ENCODE peak calls at places on chromosomes 2 and 18, in six cellular contexts. One of them, this sample, is unnamed.

GRCh38 chr18:48790869-48791635 is 159.7 kb downstream of the SMAD7 start:
- DNase-seq in spleen: peak; percentile 70
- DNase-seq in upper lobe of left lung: peak; percentile 27
- DNase-seq in heart left ventricle: peak; percentile 45
- DNase-seq in uterus: no peak
- DNase-seq in lower leg skin: peak; percentile 70
- DNase-seq in this sample: no peak

GRCh38 chr2:224925822-224926124 is 116.5 kb downstream of the DOCK10 start:
- DNase-seq in spleen: no peak
- DNase-seq in upper lobe of left lung: no peak
- DNase-seq in heart left ventricle: no peak
- DNase-seq in uterus: no peak
- DNase-seq in lower leg skin: no peak
- DNase-seq in this sample: no peak

GRCh38 chr2:88874063-88874657 is 182.7 kb downstream of the RPIA start:
- DNase-seq in spleen: no peak
- DNase-seq in upper lobe of left lung: no peak
- DNase-seq in heart left ventricle: peak; percentile 27
- DNase-seq in uterus: no peak
- DNase-seq in lower leg skin: no peak
- DNase-seq in this sample: no peak

GRCh38 chr2:1675633-1676032 is 68.7 kb downstream of the PXDN start:
- DNase-seq in spleen: no peak
- DNase-seq in upper lobe of left lung: peak; percentile 21
- DNase-seq in heart left ventricle: no peak
- DNase-seq in uterus: peak; percentile 88
- DNase-seq in lower leg skin: peak; percentile 74
- DNase-seq in this sample: no peak

GRCh38 chr2:208315081-208315788 is 49.2 kb downstream of the PIKFYVE start:
- DNase-seq in spleen: no peak
- DNase-seq in upper lobe of left lung: no peak
- DNase-seq in heart left ventricle: no peak
- DNase-seq in uterus: peak; percentile 58
- DNase-seq in lower leg skin: peak; percentile 90
- DNase-seq in this sample: no peak

GRCh38 chr2:103809390-103809789 is 1044.5 kb upstream of the POU3F3 start:
- DNase-seq in spleen: no peak
- DNase-seq in upper lobe of left lung: no peak
- DNase-seq in heart left ventricle: no peak
- DNase-seq in uterus: no peak
- DNase-seq in lower leg skin: no peak
- DNase-seq in this sample: no peak

GRCh38 chr2:240765007-240765406 is 55.0 kb downstream of the KIF1A start:
- DNase-seq in spleen: no peak
- DNase-seq in upper lobe of left lung: no peak
- DNase-seq in heart left ventricle: no peak
- DNase-seq in uterus: no peak
- DNase-seq in lower leg skin: no peak
- DNase-seq in this sample: no peak

GRCh38 chr18:79576686-79577351 is 102.8 kb upstream of the CTDP1 start:
- DNase-seq in spleen: peak; percentile 72
- DNase-seq in upper lobe of left lung: peak; percentile 23
- DNase-seq in heart left ventricle: peak; percentile 76
- DNase-seq in uterus: peak; percentile 39
- DNase-seq in lower leg skin: peak; percentile 82
- DNase-seq in this sample: no peak

GRCh38 chr2:109523536-109524361 is 90.0 kb downstream of the SEPTIN10 start:
- DNase-seq in spleen: peak; percentile 63
- DNase-seq in upper lobe of left lung: no peak
- DNase-seq in heart left ventricle: no peak
- DNase-seq in uterus: no peak
- DNase-seq in lower leg skin: no peak
- DNase-seq in this sample: no peak

DNA sequence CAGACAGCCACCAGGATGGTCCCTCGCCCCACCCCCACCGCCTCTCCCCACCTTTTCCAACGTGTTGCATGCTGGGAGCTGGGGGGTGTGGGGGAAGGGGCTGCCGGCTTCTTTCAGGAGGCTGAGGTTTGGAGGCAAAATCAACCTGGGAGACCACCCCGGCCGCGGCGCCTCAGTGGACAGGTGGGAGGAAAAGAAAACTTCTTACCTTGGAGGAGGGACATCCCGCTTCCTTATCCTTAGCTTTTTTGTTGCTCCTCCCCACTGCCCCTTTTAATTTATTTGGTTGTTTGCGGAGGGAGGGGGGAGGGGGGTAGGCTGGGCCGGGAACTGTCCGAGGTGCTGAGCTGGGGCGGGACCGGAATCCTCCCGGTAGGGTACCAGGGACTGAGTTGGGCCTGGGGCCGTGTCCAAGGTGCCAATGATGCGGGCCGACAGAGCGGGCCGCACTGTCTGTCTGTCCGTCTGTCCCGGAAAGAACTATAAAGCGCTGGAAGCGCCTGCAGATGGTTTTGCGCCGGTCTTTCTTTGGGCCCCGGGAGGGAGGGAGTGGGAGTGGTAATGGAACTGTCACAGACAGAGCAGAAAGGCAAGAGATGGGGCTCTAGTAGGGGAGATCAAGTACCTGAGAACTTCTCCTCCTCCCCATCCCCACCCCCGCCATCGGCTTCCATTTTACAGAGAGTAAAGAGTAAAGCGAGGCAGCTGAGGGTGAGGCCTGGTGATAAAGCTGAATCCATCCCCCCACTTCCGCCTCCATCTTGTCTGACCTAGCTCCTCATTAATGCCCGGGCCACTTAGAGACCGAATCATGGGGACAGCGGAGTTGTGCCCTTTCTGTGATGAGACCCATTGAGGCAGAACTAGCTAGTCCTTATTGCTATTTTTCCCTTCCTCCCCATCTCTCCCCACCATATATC is 2.4 kb downstream of the CDK5R2 start:
- DNase-seq in spleen: no peak
- DNase-seq in upper lobe of left lung: no peak
- DNase-seq in heart left ventricle: no peak
- DNase-seq in uterus: no peak
- DNase-seq in lower leg skin: peak; percentile 71
- DNase-seq in this sample: no peak
- H3K4me3 ChIP-seq in spleen: no peak overlapping the region
- H3K4me3 ChIP-seq in upper lobe of left lung: no peak overlapping the region
- H3K4me3 ChIP-seq in heart left ventricle: no peak overlapping the region
- H3K4me3 ChIP-seq in uterus: no peak overlapping the region
- H3K4me3 ChIP-seq in lower leg skin: no peak overlapping the region
- H3K4me3 ChIP-seq in this sample: no peak overlapping the region

GRCh38 chr2:100394111-100394641 is 23.3 kb downstream of the CHST10 start:
- DNase-seq in spleen: peak; percentile 81
- DNase-seq in upper lobe of left lung: no peak
- DNase-seq in heart left ventricle: no peak
- DNase-seq in uterus: no peak
- DNase-seq in lower leg skin: no peak
- DNase-seq in this sample: peak; percentile 55
- TF ChIP-seq POLR2A in spleen: no peak
- TF ChIP-seq POLR2A in upper lobe of left lung: no peak
- TF ChIP-seq POLR2A in heart left ventricle: no peak
- TF ChIP-seq POLR2A in uterus: no peak
- TF ChIP-seq POLR2A in lower leg skin: no peak
- TF ChIP-seq POLR2A in this sample: no peak

DNA sequence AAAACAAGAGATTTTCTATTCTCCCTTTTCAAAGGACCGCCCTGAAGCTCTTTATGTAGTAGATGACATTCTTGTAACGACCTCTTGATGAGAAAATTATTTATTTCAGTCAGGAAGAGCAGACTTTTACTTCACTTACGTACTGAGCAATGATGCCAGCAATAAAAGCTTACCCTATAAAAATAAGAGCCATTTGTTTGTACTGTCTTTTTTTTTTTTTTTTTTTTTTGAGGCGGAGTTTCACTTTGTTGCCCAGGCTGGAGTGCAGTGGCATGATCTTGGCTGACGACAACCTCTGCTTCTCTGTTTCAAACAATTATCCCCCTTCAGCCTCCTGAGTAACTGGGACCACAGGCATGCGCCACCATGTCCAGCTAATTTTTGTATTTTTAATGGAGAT is 39.2 kb downstream of the CRIM1 start:
- DNase-seq in spleen: no peak
- DNase-seq in upper lobe of left lung: no peak
- DNase-seq in heart left ventricle: no peak
- DNase-seq in uterus: no peak
- DNase-seq in lower leg skin: no peak
- DNase-seq in this sample: no peak
- H3K4me3 ChIP-seq in spleen: no peak overlapping the region
- H3K4me3 ChIP-seq in upper lobe of left lung: no peak overlapping the region
- H3K4me3 ChIP-seq in heart left ventricle: no peak overlapping the region
- H3K4me3 ChIP-seq in uterus: no peak overlapping the region
- H3K4me3 ChIP-seq in lower leg skin: no peak overlapping the region
- H3K4me3 ChIP-seq in this sample: no peak overlapping the region

GRCh38 chr2:113185643-113186315 is 12.0 kb downstream of the PSD4 start:
- DNase-seq in spleen: peak; percentile 62
- DNase-seq in upper lobe of left lung: peak; percentile 83
- DNase-seq in heart left ventricle: no peak
- DNase-seq in uterus: no peak
- DNase-seq in lower leg skin: no peak
- DNase-seq in this sample: no peak

GRCh38 chr2:113183703-113184102 is 9.9 kb downstream of the PSD4 start:
- DNase-seq in spleen: peak; percentile 21
- DNase-seq in upper lobe of left lung: no peak
- DNase-seq in heart left ventricle: no peak
- DNase-seq in uterus: no peak
- DNase-seq in lower leg skin: no peak
- DNase-seq in this sample: no peak

GRCh38 chr2:113187771-113188170 is 14.0 kb downstream of the PSD4 start:
- DNase-seq in spleen: no peak
- DNase-seq in upper lobe of left lung: no peak
- DNase-seq in heart left ventricle: no peak
- DNase-seq in uterus: no peak
- DNase-seq in lower leg skin: no peak
- DNase-seq in this sample: no peak

GRCh38 chr2:113184531-113185230 is 10.9 kb downstream of the PSD4 start:
- DNase-seq in spleen: peak; percentile 70
- DNase-seq in upper lobe of left lung: no peak
- DNase-seq in heart left ventricle: no peak
- DNase-seq in uterus: no peak
- DNase-seq in lower leg skin: no peak
- DNase-seq in this sample: no peak

DNA sequence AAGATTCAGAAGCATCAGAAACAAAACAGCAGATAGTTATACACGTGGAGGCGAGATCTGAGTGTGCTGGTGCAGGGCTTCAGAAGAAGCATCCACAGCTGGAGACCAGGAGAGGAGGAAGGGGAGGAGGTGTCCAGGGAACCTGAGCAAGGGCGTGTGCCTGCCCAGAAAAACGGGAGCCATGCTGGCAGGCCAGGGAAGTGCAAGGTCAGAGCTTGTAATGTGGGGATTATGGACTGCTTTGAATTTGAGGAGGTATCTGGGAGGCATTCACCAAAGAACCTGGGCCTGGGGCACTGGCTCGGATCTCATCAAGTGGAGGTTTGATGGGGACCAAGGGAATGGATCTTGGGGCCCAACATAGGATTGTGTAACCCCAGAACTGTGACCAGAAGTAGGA is 12.7 kb downstream of the PSD4 start:
- DNase-seq in spleen: peak; percentile 33
- DNase-seq in upper lobe of left lung: no peak
- DNase-seq in heart left ventricle: no peak
- DNase-seq in uterus: no peak
- DNase-seq in lower leg skin: no peak
- DNase-seq in this sample: no peak
- TF ChIP-seq POLR2A in spleen: no peak
- TF ChIP-seq POLR2A in upper lobe of left lung: no peak
- TF ChIP-seq POLR2A in heart left ventricle: no peak
- TF ChIP-seq POLR2A in uterus: no peak
- TF ChIP-seq POLR2A in lower leg skin: no peak
- TF ChIP-seq POLR2A in this sample: no peak

GRCh38 chr2:50118951-50119702 is 912.8 kb downstream of the NRXN1 start:
- DNase-seq in spleen: no peak
- DNase-seq in upper lobe of left lung: no peak
- DNase-seq in heart left ventricle: no peak
- DNase-seq in uterus: no peak
- DNase-seq in lower leg skin: no peak
- DNase-seq in this sample: no peak

GRCh38 chr2:50111067-50111466 is 920.9 kb downstream of the NRXN1 start:
- DNase-seq in spleen: no peak
- DNase-seq in upper lobe of left lung: no peak
- DNase-seq in heart left ventricle: no peak
- DNase-seq in uterus: no peak
- DNase-seq in lower leg skin: no peak
- DNase-seq in this sample: no peak

GRCh38 chr2:50116611-50117010 is 915.3 kb downstream of the NRXN1 start:
- DNase-seq in spleen: no peak
- DNase-seq in upper lobe of left lung: no peak
- DNase-seq in heart left ventricle: no peak
- DNase-seq in uterus: no peak
- DNase-seq in lower leg skin: no peak
- DNase-seq in this sample: no peak

GRCh38 chr2:50116096-50116495 is 915.8 kb downstream of the NRXN1 start:
- DNase-seq in spleen: no peak
- DNase-seq in upper lobe of left lung: no peak
- DNase-seq in heart left ventricle: no peak
- DNase-seq in uterus: no peak
- DNase-seq in lower leg skin: no peak
- DNase-seq in this sample: no peak
- H3K4me3 ChIP-seq in spleen: no peak overlapping the region
- H3K4me3 ChIP-seq in upper lobe of left lung: no peak overlapping the region
- H3K4me3 ChIP-seq in heart left ventricle: no peak overlapping the region
- H3K4me3 ChIP-seq in uterus: no peak overlapping the region
- H3K4me3 ChIP-seq in lower leg skin: no peak overlapping the region
- H3K4me3 ChIP-seq in this sample: no peak overlapping the region

DNA sequence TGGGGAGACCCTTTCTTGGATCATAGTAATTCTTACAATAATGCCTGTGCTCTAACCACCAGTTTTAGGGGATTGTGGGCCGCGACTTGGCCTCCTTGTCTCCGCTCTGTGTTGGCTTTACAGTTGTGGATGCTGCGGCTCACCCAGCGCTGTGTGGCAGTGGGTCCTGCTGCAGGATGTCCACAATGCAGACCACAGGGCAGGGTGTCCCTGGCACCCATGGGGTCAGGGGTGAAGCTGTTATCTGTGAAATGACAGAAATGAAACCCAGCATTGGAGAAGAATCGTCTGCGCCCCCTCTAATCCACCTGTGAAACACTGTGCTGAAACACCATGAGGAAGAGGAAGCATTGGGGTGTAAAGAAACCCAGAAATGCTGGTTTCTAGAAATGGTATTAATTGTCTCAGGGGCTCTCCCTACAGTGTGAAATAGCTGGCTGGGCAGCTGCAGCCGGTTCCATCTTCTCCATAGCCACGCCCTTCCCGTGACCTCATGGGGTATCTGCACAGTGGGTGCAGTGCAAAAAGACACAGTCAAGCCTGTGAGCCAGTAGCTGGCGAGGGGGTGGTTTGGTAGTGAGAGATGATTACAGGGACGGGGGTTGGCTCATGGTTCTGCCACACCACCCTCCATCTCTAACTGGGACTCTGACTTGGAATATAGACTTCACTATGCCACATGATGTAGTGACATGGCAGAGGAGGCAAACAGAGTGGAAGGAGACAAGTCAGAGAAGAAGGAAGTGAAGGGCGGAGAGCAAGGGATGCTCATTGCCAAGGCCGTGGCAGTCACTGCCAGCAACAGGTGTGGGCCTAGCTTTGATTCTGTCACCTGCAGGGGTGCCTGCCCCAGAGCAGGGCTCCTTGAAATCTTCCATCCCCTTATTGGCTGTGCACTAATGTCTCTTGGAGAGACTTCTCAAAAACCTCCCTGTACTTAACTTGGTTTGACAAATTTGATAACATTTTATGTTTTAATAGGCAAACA is 16.2 kb downstream of the INPP4A start:
- DNase-seq in spleen: peak; percentile 93
- DNase-seq in upper lobe of left lung: no peak
- DNase-seq in heart left ventricle: no peak
- DNase-seq in uterus: no peak
- DNase-seq in lower leg skin: peak; percentile 84
- DNase-seq in this sample: no peak
- TF ChIP-seq POLR2A in spleen: no peak
- TF ChIP-seq POLR2A in upper lobe of left lung: no peak
- TF ChIP-seq POLR2A in heart left ventricle: no peak
- TF ChIP-seq POLR2A in uterus: no peak
- TF ChIP-seq POLR2A in lower leg skin: no peak
- TF ChIP-seq POLR2A in this sample: no peak